ENCODE peak calls at places on chromosome X, in four cellular contexts. D is RWPE2, O is A549, L is neural progenitor cell. M is an unnamed sample.

GRCh38 chrX:3717742-3718420 is 4.4 kb upstream of the PRKX start:
- DNase-seq in L (no peak), D (no peak), O (no peak), M (peak; percentile 20)

GRCh38 chrX:9062621-9063020 is 28.7 kb upstream of the FAM9B start:
- DNase-seq in L (no peak), O (no peak), D (no peak), M (no peak)

GRCh38 chrX:56569378-56570061 is 6.1 kb downstream of the UBQLN2 start:
- DNase-seq in D (no peak), L (no peak), O (no peak), M (no peak)

GRCh38 chrX:50643525-50644137 is 170.4 kb downstream of the SHROOM4 start:
- DNase-seq in O (no peak), D (no peak), L (no peak), M (no peak)

GRCh38 chrX:123330229-123330942 is 146.3 kb downstream of the GRIA3 start:
- DNase-seq in D (no peak), O (no peak), L (no peak), M (peak; percentile 16)

GRCh38 chrX:54808605-54809483 is 1.3 kb downstream of the MAGED2 start:
- DNase-seq in O (peak; percentile 97), D (peak; percentile 88), L (peak; percentile 97), M (peak; percentile 84)

GRCh38 chrX:51892921-51893745 is at the start of gene MAGED1:
- DNase-seq in O (peak; percentile 96), L (peak; percentile 95), D (peak; percentile 84), M (peak; percentile 88)

GRCh38 chrX:9906919-9907318 is 60.2 kb upstream of the CLDN34 start:
- DNase-seq in D (no peak), L (peak; percentile 5), O (no peak), M (peak; percentile 14)

DNA sequence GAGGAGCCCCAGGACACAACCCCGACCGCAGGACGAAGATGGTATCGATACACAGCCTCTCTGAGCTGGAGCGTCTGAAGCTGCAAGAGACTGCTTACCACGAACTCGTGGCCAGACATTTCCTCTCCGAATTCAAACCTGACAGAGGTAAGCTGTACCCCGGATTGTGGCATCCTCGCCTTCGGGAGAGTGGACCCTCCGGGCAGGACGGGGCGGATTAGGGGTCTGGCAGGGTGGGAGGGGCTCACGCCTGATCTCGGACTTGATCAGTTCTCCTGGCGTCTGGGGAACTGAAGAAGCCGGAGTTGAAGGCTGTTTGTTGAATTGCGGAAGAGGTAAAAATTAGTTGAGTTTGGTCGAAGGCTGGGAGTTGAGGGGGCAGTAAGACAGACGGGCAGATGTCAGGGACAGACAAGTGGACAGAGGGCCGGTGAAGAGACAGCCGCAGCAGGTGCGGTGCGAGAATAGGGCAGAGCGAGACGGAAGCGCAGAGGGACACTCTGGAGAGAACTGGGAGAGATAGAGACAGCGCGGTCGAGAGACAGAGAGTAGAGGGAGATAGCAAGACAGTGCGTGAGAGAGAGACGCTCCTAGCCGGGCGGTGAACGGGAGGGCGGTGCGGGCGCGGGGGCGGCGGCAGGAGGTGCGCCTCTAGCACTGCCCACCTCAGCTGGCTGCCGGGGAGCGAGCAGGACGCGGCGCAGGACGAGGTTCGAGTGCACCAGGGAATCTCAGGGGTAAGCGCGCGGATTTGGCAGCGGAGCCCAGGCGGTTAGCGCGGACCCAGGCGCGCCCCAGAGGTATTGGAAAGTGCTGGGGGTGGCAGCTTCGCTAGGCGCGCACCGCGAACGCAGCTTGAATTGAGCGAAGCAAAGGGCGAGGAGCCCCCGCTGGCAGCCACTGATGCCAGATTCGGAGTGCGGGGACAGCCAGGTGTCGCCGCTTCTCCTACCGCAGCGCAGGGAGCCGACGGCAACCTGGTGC is 23.9 kb downstream of the ARHGAP36 start:
- DNase-seq in O (no peak), D (no peak), L (peak; percentile 44), M (no peak)
- H3K4me3 ChIP-seq in O (no peak overlapping the region), D (no peak overlapping the region), L (peak overlapping the region; percentile 36), M (no peak overlapping the region)

GRCh38 chrX:40283981-40284380 is 186.2 kb upstream of the BCOR start:
- DNase-seq in L (no peak), D (no peak), O (no peak), M (no peak)
- H3K27ac ChIP-seq in L (no peak overlapping the region), D (no peak overlapping the region), O (no peak overlapping the region), M (no peak overlapping the region)

GRCh38 chrX:65196758-65197371 is 220.6 kb upstream of the ZC4H2 start:
- DNase-seq in D (no peak), O (peak; percentile 8), L (peak; percentile 82), M (no peak)
- TF ChIP-seq CTCF in D (no peak), O (no peak), L (peak; percentile 52), M (no peak)

GRCh38 chrX:16788477-16788876 is 2.2 kb downstream of the TXLNG start:
- DNase-seq in O (no peak), D (no peak), L (no peak), M (no peak)

GRCh38 chrX:16786791-16787735 is 797 bp downstream of the TXLNG start:
- DNase-seq in L (peak; percentile 73), D (no peak), O (no peak), M (no peak)

GRCh38 chrX:16786139-16786790 is at the start of gene TXLNG:
- DNase-seq in O (peak; percentile 99), L (peak; percentile 100), D (peak; percentile 97), M (peak; percentile 98)

GRCh38 chrX:16783452-16783851 is 2.8 kb upstream of the TXLNG start:
- DNase-seq in O (no peak), L (no peak), D (no peak), M (no peak)

DNA sequence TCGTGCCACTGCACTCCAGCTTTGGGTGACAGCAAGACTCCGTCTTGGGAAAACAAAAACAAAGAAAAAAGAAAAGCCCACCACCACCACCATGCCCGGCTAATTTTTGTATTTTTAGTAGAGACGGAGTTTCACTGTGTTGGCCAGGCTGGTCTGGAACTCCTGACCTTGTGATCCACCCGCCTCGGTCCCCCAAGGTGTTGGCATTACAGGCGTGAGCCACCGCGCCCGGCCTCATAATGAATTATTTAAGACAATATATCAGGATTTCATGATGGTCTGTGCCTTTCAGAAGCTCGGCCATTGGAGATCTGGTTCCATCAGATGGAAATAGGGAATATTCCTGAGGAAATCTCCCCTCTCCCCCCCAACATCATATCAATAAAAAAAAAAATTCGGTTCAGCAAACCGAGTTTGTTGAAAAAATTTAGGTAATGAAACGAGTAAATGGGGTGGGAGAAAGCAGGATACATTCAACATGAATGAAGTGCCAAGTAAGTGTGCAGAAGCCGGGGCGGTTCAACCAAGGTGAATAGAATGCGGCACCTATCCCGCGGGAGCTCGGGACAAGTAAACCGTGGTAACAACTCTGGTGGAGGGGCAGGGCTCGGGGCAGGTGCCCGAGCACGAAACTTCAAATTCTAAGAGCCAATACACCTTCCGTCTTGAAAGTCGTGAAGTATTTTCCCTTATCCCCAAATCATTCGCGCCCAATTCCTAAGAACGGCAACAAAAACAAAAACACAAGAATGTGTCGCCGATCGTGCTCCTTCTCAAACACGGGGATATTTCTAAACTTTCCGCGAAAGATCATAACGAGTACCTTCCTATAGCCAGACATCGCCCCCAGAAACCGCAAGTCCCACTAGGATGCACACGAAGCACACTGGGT is 773 bp upstream of the TXLNG start:
- DNase-seq in D (no peak), L (peak; percentile 39), O (no peak), M (no peak)
- H3K4me3 ChIP-seq in D (peak overlapping the region; percentile 55), L (peak overlapping the region; percentile 66), O (peak overlapping the region; percentile 74), M (peak overlapping the region; percentile 78)

DNA sequence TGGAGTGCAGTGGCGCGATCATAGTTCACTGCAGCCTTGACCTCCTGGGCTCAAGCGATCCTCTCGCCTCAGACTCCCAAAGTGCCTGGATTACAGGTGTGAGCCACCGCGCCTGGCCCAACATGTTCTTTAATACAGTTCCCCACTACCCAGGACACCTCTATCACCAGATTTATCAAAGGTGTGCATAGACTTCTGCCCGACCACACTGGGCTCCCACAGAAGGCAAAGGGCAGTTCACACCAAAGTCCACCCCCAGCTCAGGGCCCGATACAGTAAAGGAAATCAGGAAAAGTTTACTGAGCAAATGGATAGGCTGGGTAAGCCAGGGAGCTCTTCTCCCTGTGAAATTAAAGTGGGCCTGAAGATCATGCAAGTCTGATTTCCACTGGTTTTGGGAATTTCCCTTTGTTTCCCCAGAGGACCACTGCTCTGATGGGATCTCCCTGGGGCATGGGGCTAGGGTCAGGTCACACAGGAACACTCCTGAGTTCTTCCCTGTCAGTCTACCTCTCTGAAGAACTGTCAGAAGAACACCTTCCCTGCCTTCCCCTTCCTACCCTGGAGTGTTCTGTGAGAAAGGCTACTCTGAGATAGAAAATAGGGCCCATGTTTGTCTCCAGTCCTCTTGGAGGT is 17.7 kb upstream of the PIM2 start:
- DNase-seq in L (no peak), O (no peak), D (no peak), M (no peak)
- H3K27ac ChIP-seq in L (no peak overlapping the region), O (no peak overlapping the region), D (no peak overlapping the region), M (no peak overlapping the region)

GRCh38 chrX:30141966-30142365 is 73.4 kb upstream of the MAGEB2 start:
- DNase-seq in D (no peak), L (peak; percentile 71), O (peak; percentile 62), M (peak; percentile 9)
- TF ChIP-seq CTCF in D (peak; percentile 27), L (peak; percentile 63), O (peak; percentile 24), M (peak; percentile 20)

M was measured in astrocyte.